ENCODE peak calls at places on chromosomes 6 and 20, in eight cellular contexts. A is GM10248; Y is fibroblast of the aortic adventitia; V is glutamatergic neuron; N is AG04450; T is CD8-positive, alpha-beta T cell; I is fibroblast of lung; R is choroid plexus epithelial cell. S is an unnamed sample.

GRCh38 chr6:159463440-159463839 is 229.6 kb downstream of the SOD2 start:
- DNase-seq in A (no peak), Y (peak; percentile 40), V (no peak), N (no peak), T (no peak), I (no peak), R (peak; percentile 27), S (peak; percentile 39)

GRCh38 chr6:151325075-151326050 is 66.0 kb downstream of the ZBTB2 start:
- DNase-seq in A (no peak), Y (peak; percentile 85), V (peak; percentile 28), N (no peak), T (peak; percentile 50), I (peak; percentile 87), R (peak; percentile 78), S (peak; percentile 76)

GRCh38 chr20:35947489-35947888 is 6.8 kb downstream of the SCAND1 start:
- DNase-seq in A (no peak), Y (peak; percentile 6), V (peak; percentile 21), N (no peak), T (no peak), I (peak; percentile 10), R (peak; percentile 50), S (peak; percentile 28)

GRCh38 chr6:30615958-30616810 is 859 bp downstream of the PPP1R10 start:
- DNase-seq in A (no peak), Y (peak; percentile 45), V (peak; percentile 24), N (no peak), T (peak; percentile 74), I (peak; percentile 30), R (peak; percentile 45), S (peak; percentile 41)

GRCh38 chr6:151763303-151763702 is 44.2 kb upstream of the ESR1 start:
- DNase-seq in A (no peak), Y (peak; percentile 85), V (no peak), N (no peak), T (no peak), I (peak; percentile 13), R (peak; percentile 70), S (peak; percentile 54)

GRCh38 chr20:18992418-18992817 is 178.8 kb downstream of the SCP2D1 start:
- DNase-seq in A (no peak), Y (no peak), V (no peak), N (no peak), T (no peak), I (no peak), R (no peak), S (no peak)

GRCh38 chr6:143060354-143060805 is 309 bp upstream of the AIG1 start:
- DNase-seq in A (peak; percentile 84), Y (peak; percentile 77), V (peak; percentile 75), N (peak; percentile 42), T (peak; percentile 80), I (peak; percentile 84), R (peak; percentile 82), S (peak; percentile 83)

GRCh38 chr20:51650685-51651134 is 108.2 kb upstream of the NFATC2 start:
- DNase-seq in A (no peak), Y (peak; percentile 46), V (no peak), N (peak; percentile 36), T (no peak), I (peak; percentile 60), R (peak; percentile 87), S (peak; percentile 83)

GRCh38 chr6:11663519-11663918 is 115.1 kb downstream of the ADTRP start:
- DNase-seq in A (no peak), Y (no peak), V (no peak), N (no peak), T (no peak), I (no peak), R (no peak), S (no peak)

GRCh38 chr6:129543981-129544380 is 166.0 kb downstream of the ARHGAP18 start:
- DNase-seq in A (no peak), Y (peak; percentile 32), V (no peak), N (no peak), T (no peak), I (peak; percentile 30), R (peak; percentile 79), S (peak; percentile 49)

GRCh38 chr6:128271011-128271410 is 249.4 kb downstream of the PTPRK start:
- DNase-seq in A (no peak), Y (peak; percentile 21), V (no peak), N (no peak), T (no peak), I (no peak), R (no peak), S (no peak)

GRCh38 chr6:13709698-13710551 is 1.7 kb downstream of the RANBP9 start:
- DNase-seq in A (no peak), Y (peak; percentile 56), V (no peak), N (no peak), T (no peak), I (peak; percentile 62), R (peak; percentile 61), S (peak; percentile 45)

GRCh38 chr6:124535746-124536145 is 426.5 kb upstream of the RNF217 start:
- DNase-seq in A (no peak), Y (no peak), V (no peak), N (no peak), T (no peak), I (peak; percentile 28), R (peak; percentile 92), S (peak; percentile 42)

GRCh38 chr20:33852971-33853813 is 42.0 kb downstream of the CHMP4B start:
- DNase-seq in A (no peak), Y (no peak), V (no peak), N (no peak), T (peak; percentile 75), I (no peak), R (no peak), S (no peak)

GRCh38 chr6:31918069-31918725 is 9.3 kb upstream of the C2 start:
- DNase-seq in A (no peak), Y (no peak), V (no peak), N (no peak), T (no peak), I (no peak), R (no peak), S (peak; percentile 18)

GRCh38 chr6:41372526-41373366 is 37.3 kb downstream of the NCR2 start:
- DNase-seq in A (peak; percentile 28), Y (no peak), V (no peak), N (no peak), T (no peak), I (peak; percentile 9), R (peak; percentile 76), S (no peak)

GRCh38 chr6:89610149-89610642 is 28.4 kb downstream of the LYRM2 start:
- DNase-seq in A (peak; percentile 71), Y (peak; percentile 44), V (peak; percentile 84), N (no peak), T (peak; percentile 85), I (peak; percentile 37), R (peak; percentile 56), S (peak; percentile 58)

GRCh38 chr6:126335210-126335609 is 4.7 kb upstream of the CENPW start:
- DNase-seq in A (no peak), Y (no peak), V (no peak), N (no peak), T (no peak), I (no peak), R (peak; percentile 4), S (no peak)
- TF ChIP-seq CTCF in A (no peak), Y (peak; percentile 6), V (no peak), N (peak; percentile 23), T (no peak), I (peak; percentile 7), R (peak; percentile 39), S (no peak)

GRCh38 chr6:149138093-149138492 is 179.4 kb upstream of the TAB2 start:
- DNase-seq in A (no peak), Y (no peak), V (no peak), N (no peak), T (no peak), I (no peak), R (no peak), S (no peak)

GRCh38 chr6:149137594-149137993 is 179.9 kb upstream of the TAB2 start:
- DNase-seq in A (no peak), Y (peak; percentile 45), V (no peak), N (no peak), T (no peak), I (peak; percentile 38), R (peak; percentile 52), S (peak; percentile 58)

GRCh38 chr6:149139782-149140136 is 177.8 kb upstream of the TAB2 start:
- DNase-seq in A (no peak), Y (no peak), V (no peak), N (no peak), T (no peak), I (no peak), R (no peak), S (no peak)

GRCh38 chr6:149140137-149140909 is 177.2 kb upstream of the TAB2 start:
- DNase-seq in A (peak; percentile 42), Y (no peak), V (no peak), N (no peak), T (peak; percentile 62), I (no peak), R (peak; percentile 38), S (no peak)

GRCh38 chr6:149138699-149139294 is 178.7 kb upstream of the TAB2 start:
- DNase-seq in A (no peak), Y (no peak), V (no peak), N (no peak), T (no peak), I (no peak), R (no peak), S (no peak)
- TF ChIP-seq CTCF in A (no peak), Y (no peak), V (peak; percentile 29), N (no peak), T (no peak), I (no peak), R (no peak), S (no peak)

GRCh38 chr20:14617123-14617522 is 279.7 kb upstream of the FLRT3 start:
- DNase-seq in A (no peak), Y (no peak), V (no peak), N (no peak), T (no peak), I (peak; percentile 21), R (no peak), S (peak; percentile 2)

GRCh38 chr20:14619411-14619810 is 282.0 kb upstream of the FLRT3 start:
- DNase-seq in A (no peak), Y (no peak), V (no peak), N (no peak), T (no peak), I (no peak), R (no peak), S (no peak)

GRCh38 chr20:14622796-14623195 is 285.4 kb upstream of the FLRT3 start:
- DNase-seq in A (no peak), Y (peak; percentile 65), V (no peak), N (no peak), T (no peak), I (peak; percentile 17), R (peak; percentile 70), S (peak; percentile 79)
- TF ChIP-seq CTCF in A (no peak), Y (peak; percentile 32), V (no peak), N (peak; percentile 26), T (no peak), I (peak; percentile 13), R (peak; percentile 50), S (peak; percentile 50)

GRCh38 chr20:3616250-3616649 is 46.9 kb downstream of the GFRA4 start:
- DNase-seq in A (no peak), Y (peak; percentile 22), V (no peak), N (peak; percentile 16), T (no peak), I (peak; percentile 50), R (peak; percentile 14), S (peak; percentile 16)

GRCh38 chr20:3622411-3622810 is 40.8 kb downstream of the GFRA4 start:
- DNase-seq in A (no peak), Y (no peak), V (no peak), N (no peak), T (no peak), I (no peak), R (no peak), S (no peak)

DNA sequence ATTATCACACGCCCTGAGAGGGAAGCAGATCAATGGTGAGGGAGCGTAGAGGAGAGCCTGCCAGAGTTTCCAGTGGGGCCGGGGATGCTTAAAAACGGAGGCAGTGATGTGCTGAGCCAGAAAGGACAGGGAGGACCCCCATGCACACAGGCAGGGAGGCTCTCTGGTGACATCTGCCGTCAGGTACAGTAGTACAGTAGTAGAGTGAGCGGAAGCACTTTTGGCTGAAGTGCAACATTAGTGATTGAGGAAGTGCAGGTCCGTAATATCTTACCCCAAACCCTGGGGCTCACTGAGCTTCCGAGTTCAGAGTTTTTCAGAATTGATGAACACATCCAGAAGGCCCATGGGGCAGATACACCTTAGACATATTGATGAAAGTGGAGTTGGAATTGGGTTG is 42.1 kb downstream of the GFRA4 start:
- DNase-seq in A (no peak), Y (no peak), V (no peak), N (no peak), T (no peak), I (no peak), R (no peak), S (no peak)
- TF ChIP-seq CTCF in A (no peak), Y (no peak), V (no peak), N (peak; percentile 9), T (no peak), I (no peak), R (peak; percentile 17), S (no peak)

S was measured in fibroblast of pulmonary artery.